ENCODE peak calls at places on chromosomes 13 and 19, in four cellular contexts. D, I, G and H are unnamed samples.

GRCh38 chr13:51999525-51999924 is 11.7 kb downstream of the ATP7B start:
- DNase-seq in D (no peak), I (no peak), G (peak; percentile 31), H (peak; percentile 17)

GRCh38 chr19:725461-726089 is 16.8 kb downstream of the PALM start:
- DNase-seq in D (no peak), I (no peak), G (no peak), H (no peak)

GRCh38 chr13:47069133-47069532 is 172.3 kb upstream of the HTR2A start:
- DNase-seq in D (no peak), I (no peak), G (no peak), H (no peak)

GRCh38 chr19:13983213-13983889 is 22.8 kb downstream of the RFX1 start:
- DNase-seq in D (no peak), I (no peak), G (no peak), H (no peak)

GRCh38 chr13:99505814-99506269 is 4.6 kb downstream of the TM9SF2 start:
- DNase-seq in D (no peak), I (no peak), G (peak; percentile 45), H (no peak)

GRCh38 chr13:97360610-97361009 is 73.4 kb upstream of the RAP2A start:
- DNase-seq in D (no peak), I (no peak), G (no peak), H (no peak)

GRCh38 chr13:44299142-44299541 is 74.5 kb upstream of the SERP2 start:
- DNase-seq in D (no peak), I (no peak), G (peak; percentile 64), H (no peak)

GRCh38 chr13:89150362-89150761 is 1479.2 kb downstream of the SLITRK5 start:
- DNase-seq in D (no peak), I (peak; percentile 13), G (no peak), H (no peak)

GRCh38 chr13:38951525-38952313 is 38.9 kb downstream of the STOML3 start:
- DNase-seq in D (no peak), I (no peak), G (no peak), H (no peak)

GRCh38 chr13:37026778-37027177 is 26.2 kb downstream of the EXOSC8 start:
- DNase-seq in D (no peak), I (no peak), G (no peak), H (no peak)

GRCh38 chr19:57642396-57643046 is 9.6 kb downstream of the ZNF211 start:
- DNase-seq in D (no peak), I (no peak), G (no peak), H (no peak)

GRCh38 chr13:51556740-51557139 is 27.5 kb upstream of the WDFY2 start:
- DNase-seq in D (no peak), I (no peak), G (no peak), H (no peak)

GRCh38 chr13:34216251-34216650 is 398.3 kb downstream of the RFC3 start:
- DNase-seq in D (no peak), I (no peak), G (no peak), H (no peak)

GRCh38 chr13:50676602-50677001 is 166.9 kb downstream of the DLEU7 start:
- DNase-seq in D (no peak), I (peak; percentile 86), G (peak; percentile 64), H (peak; percentile 57)

GRCh38 chr19:5890099-5890498 is 13.5 kb downstream of the NDUFA11 start:
- DNase-seq in D (no peak), I (no peak), G (no peak), H (no peak)

GRCh38 chr19:12546903-12547302 is 4.4 kb downstream of the ZNF564 start:
- DNase-seq in D (no peak), I (no peak), G (no peak), H (no peak)

GRCh38 chr19:8212916-8213315 is 3.7 kb downstream of the CERS4 start:
- DNase-seq in D (no peak), I (no peak), G (no peak), H (no peak)

GRCh38 chr19:49073514-49074378 is 1.2 kb upstream of the KCNA7 start:
- DNase-seq in D (no peak), I (peak; percentile 40), G (peak; percentile 18), H (peak; percentile 66)

GRCh38 chr13:97133955-97134354 is 88.2 kb upstream of the MBNL2 start:
- DNase-seq in D (no peak), I (no peak), G (no peak), H (no peak)

GRCh38 chr19:6423499-6424189 is 967 bp downstream of the KHSRP start:
- DNase-seq in D (no peak), I (peak; percentile 59), G (peak; percentile 49), H (peak; percentile 48)

GRCh38 chr13:99031725-99032298 is 53.9 kb upstream of the DOCK9 start:
- DNase-seq in D (no peak), I (no peak), G (no peak), H (no peak)

GRCh38 chr19:41265376-41266153 is 1.4 kb downstream of the HNRNPUL1 start:
- DNase-seq in D (peak; percentile 45), I (peak; percentile 40), G (peak; percentile 25), H (peak; percentile 28)

GRCh38 chr19:56088454-56089215 is 32.5 kb downstream of the ZNF787 start:
- DNase-seq in D (no peak), I (no peak), G (no peak), H (no peak)

GRCh38 chr13:61339054-61339621 is 76.5 kb downstream of the PCDH20 start:
- DNase-seq in D (no peak), I (no peak), G (no peak), H (no peak)

GRCh38 chr13:86282450-86282849 is 483.2 kb upstream of the SLITRK6 start:
- DNase-seq in D (no peak), I (peak; percentile 10), G (no peak), H (peak; percentile 71)

GRCh38 chr13:44015808-44016207 is 136.1 kb downstream of the LACC1 start:
- DNase-seq in D (no peak), I (no peak), G (no peak), H (no peak)

GRCh38 chr13:44271915-44272341 is 101.7 kb upstream of the SERP2 start:
- DNase-seq in D (no peak), I (peak; percentile 58), G (peak; percentile 26), H (no peak)

GRCh38 chr19:7348587-7349230 is at the start of gene ARHGEF18:
- DNase-seq in D (no peak), I (no peak), G (no peak), H (no peak)

GRCh38 chr19:1811472-1811894 is 593 bp downstream of the ATP8B3 start:
- DNase-seq in D (no peak), I (peak; percentile 84), G (peak; percentile 72), H (peak; percentile 96)

GRCh38 chr13:37747071-37747612 is 122.4 kb downstream of the TRPC4 start:
- DNase-seq in D (peak; percentile 67), I (peak; percentile 58), G (peak; percentile 67), H (no peak)